ENCODE peak calls at places on chromosomes 4 and X, in four cellular contexts. One of them, this sample, is unnamed.

GRCh38 chr4:109998867-109999303 is 86.2 kb downstream of the EGF start:
- DNase-seq in colonic mucosa: peak
- DNase-seq in AG10803: peak
- DNase-seq in brain microvascular endothelial cell: peak
- DNase-seq in this sample: peak

GRCh38 chr4:24734511-24734910 is 60.9 kb upstream of the SOD3 start:
- DNase-seq in AG10803: peak
- DNase-seq in colonic mucosa: no peak
- DNase-seq in brain microvascular endothelial cell: no peak
- DNase-seq in this sample: no peak

GRCh38 chrX:103343105-103343504 is 13.1 kb downstream of the TCEAL7 start:
- DNase-seq in brain microvascular endothelial cell: peak
- DNase-seq in colonic mucosa: peak
- DNase-seq in AG10803: peak
- DNase-seq in this sample: peak

GRCh38 chrX:13248867-13249521 is 70.9 kb downstream of the ATXN3L start:
- DNase-seq in AG10803: peak
- DNase-seq in colonic mucosa: no peak
- DNase-seq in brain microvascular endothelial cell: no peak
- DNase-seq in this sample: no peak

GRCh38 chr4:15317246-15317645 is 110.6 kb upstream of the C1QTNF7 start:
- DNase-seq in brain microvascular endothelial cell: no peak
- DNase-seq in AG10803: peak
- DNase-seq in colonic mucosa: no peak
- DNase-seq in this sample: no peak

GRCh38 chr4:184536881-184537248 is 62.5 kb upstream of the IRF2 start:
- DNase-seq in colonic mucosa: peak
- DNase-seq in AG10803: no peak
- DNase-seq in brain microvascular endothelial cell: no peak
- DNase-seq in this sample: no peak

GRCh38 chr4:181854142-181854541 is 389.1 kb upstream of the TENM3 start:
- DNase-seq in AG10803: no peak
- DNase-seq in colonic mucosa: no peak
- DNase-seq in brain microvascular endothelial cell: no peak
- DNase-seq in this sample: no peak

GRCh38 chrX:101416691-101417090 is 8.7 kb downstream of the HNRNPH2 start:
- DNase-seq in brain microvascular endothelial cell: no peak
- DNase-seq in AG10803: no peak
- DNase-seq in colonic mucosa: no peak
- DNase-seq in this sample: no peak

GRCh38 chr4:20305976-20306375 is 54.3 kb downstream of the SLIT2 start:
- DNase-seq in colonic mucosa: no peak
- DNase-seq in brain microvascular endothelial cell: no peak
- DNase-seq in AG10803: peak
- DNase-seq in this sample: peak

GRCh38 chrX:70134116-70134477 is 850 bp downstream of the IGBP1 start:
- DNase-seq in AG10803: peak
- DNase-seq in brain microvascular endothelial cell: no peak
- DNase-seq in colonic mucosa: peak
- DNase-seq in this sample: peak

GRCh38 chrX:11770320-11770719 is 12.3 kb downstream of the MSL3 start:
- DNase-seq in brain microvascular endothelial cell: peak
- DNase-seq in colonic mucosa: no peak
- DNase-seq in AG10803: peak
- DNase-seq in this sample: peak

DNA sequence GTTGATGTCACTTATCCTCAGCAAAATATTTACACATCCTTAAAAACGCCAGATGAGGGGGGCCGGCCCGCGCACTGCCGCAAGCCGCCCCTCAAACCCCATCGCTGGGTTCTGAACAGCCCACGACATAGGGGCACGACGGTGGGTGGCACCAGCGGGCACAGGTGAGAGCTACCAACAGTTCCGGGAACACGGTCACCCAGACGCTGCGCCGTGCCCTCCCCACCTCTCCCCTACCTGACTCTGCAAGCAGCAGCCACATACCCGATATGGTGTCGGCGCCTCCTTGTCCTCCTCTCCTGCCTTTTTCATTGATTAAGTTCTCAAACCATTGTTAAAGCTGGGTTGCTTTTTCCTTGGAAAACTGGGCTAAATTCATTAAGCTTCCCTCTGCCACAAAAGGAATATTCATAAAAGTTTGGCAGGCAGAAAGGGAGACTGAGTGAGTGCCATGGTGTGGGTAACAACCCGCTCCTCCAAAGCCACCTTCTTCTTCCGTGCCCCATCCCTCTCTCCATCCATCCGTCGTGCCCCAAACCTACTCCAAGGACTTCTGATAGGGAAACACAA is 1.4 kb downstream of the RAI2 start:
- DNase-seq in brain microvascular endothelial cell: no peak
- DNase-seq in AG10803: no peak
- DNase-seq in colonic mucosa: no peak
- DNase-seq in this sample: no peak
- H3K4me3 ChIP-seq in brain microvascular endothelial cell: no peak
- H3K4me3 ChIP-seq in AG10803: no peak
- H3K4me3 ChIP-seq in colonic mucosa: peak
- H3K4me3 ChIP-seq in this sample: no peak

GRCh38 chrX:45747905-45748304 is 547.2 kb upstream of the DIPK2B start:
- DNase-seq in brain microvascular endothelial cell: no peak
- DNase-seq in colonic mucosa: no peak
- DNase-seq in AG10803: no peak
- DNase-seq in this sample: peak

GRCh38 chrX:45751156-45751555 is 550.5 kb upstream of the DIPK2B start:
- DNase-seq in AG10803: no peak
- DNase-seq in brain microvascular endothelial cell: no peak
- DNase-seq in colonic mucosa: no peak
- DNase-seq in this sample: no peak

GRCh38 chrX:45750639-45751038 is 550.0 kb upstream of the DIPK2B start:
- DNase-seq in AG10803: no peak
- DNase-seq in colonic mucosa: no peak
- DNase-seq in brain microvascular endothelial cell: no peak
- DNase-seq in this sample: peak

GRCh38 chrX:45748443-45748842 is 547.8 kb upstream of the DIPK2B start:
- DNase-seq in brain microvascular endothelial cell: no peak
- DNase-seq in AG10803: no peak
- DNase-seq in colonic mucosa: no peak
- DNase-seq in this sample: peak

DNA sequence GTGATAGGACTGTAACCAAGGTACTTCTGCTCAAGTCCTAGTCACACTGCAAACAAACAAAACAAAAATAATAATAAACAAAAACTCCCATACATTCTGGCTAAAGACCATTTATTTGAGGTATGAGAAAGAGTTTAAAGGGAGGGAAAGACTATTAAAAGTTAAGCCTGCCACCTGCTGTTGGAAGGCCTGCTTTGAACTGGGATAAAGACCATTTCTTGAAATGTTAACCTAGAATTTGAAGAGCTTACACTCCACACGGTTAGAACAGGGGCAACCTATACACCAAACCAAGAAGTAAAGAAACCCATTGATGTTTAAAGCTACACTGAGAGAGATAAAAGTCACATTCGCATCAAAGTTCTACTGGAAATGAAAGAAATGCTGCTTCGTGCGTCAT is 548.7 kb upstream of the DIPK2B start:
- DNase-seq in brain microvascular endothelial cell: no peak
- DNase-seq in colonic mucosa: no peak
- DNase-seq in AG10803: no peak
- DNase-seq in this sample: peak
- TF ChIP-seq CTCF in brain microvascular endothelial cell: peak
- TF ChIP-seq CTCF in colonic mucosa: no peak
- TF ChIP-seq CTCF in AG10803: peak
- TF ChIP-seq CTCF in this sample: peak

GRCh38 chr4:100188829-100189228 is 1.4 kb downstream of the DDIT4L start:
- DNase-seq in colonic mucosa: no peak
- DNase-seq in brain microvascular endothelial cell: no peak
- DNase-seq in AG10803: no peak
- DNase-seq in this sample: no peak
- H3K4me3 ChIP-seq in colonic mucosa: no peak
- H3K4me3 ChIP-seq in brain microvascular endothelial cell: no peak
- H3K4me3 ChIP-seq in AG10803: no peak
- H3K4me3 ChIP-seq in this sample: no peak

DNA sequence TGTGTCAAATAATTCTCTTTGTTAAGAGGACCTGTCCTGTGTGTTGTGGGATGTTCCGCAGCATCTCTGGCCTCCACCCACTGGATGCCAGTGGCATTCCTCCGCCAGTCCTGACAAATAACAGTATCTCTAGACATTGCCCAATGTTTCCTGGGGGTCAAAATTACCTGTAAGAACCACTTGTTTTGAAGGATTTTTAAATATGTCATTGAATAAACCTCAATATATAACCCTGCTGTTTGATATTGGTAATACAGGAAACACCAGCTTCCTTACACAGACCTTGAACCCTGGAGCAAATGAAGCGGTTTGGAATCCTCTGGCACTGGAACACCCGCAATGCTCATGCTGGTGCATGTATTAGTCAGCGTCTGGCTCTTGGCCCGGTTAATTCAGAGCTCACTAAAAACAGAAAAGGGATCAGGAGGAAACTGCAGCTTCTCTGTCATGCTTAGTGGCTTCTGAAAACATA is 101.3 kb downstream of the TBL1X start:
- DNase-seq in brain microvascular endothelial cell: peak
- DNase-seq in AG10803: peak
- DNase-seq in colonic mucosa: peak
- DNase-seq in this sample: peak
- TF ChIP-seq CTCF in brain microvascular endothelial cell: no peak
- TF ChIP-seq CTCF in AG10803: no peak
- TF ChIP-seq CTCF in colonic mucosa: no peak
- TF ChIP-seq CTCF in this sample: no peak

DNA sequence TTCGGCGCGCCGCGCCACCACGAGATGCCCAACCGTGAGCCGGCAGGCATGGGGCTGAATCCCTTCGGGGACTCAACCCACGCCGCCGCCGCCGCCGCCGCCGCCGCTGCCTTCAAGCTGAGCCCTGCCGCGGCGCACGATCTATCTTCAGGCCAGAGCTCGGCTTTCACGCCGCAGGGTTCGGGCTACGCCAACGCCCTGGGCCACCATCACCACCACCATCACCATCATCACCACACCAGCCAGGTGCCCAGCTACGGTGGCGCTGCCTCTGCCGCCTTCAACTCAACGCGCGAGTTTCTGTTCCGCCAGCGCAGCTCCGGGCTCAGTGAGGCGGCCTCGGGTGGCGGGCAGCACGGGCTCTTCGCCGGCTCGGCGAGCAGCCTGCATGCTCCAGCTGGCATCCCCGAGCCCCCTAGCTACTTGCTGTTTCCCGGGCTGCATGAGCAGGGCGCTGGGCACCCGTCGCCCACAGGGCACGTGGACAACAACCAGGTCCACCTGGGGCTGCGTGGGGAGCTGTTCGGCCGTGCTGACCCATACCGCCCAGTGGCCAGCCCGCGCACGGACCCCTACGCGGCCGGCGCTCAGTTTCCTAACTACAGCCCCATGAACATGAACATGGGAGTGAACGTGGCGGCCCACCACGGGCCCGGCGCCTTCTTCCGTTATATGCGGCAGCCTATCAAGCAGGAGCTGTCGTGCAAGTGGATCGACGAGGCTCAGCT is 983 bp downstream of the ZIC3 start:
- DNase-seq in colonic mucosa: no peak
- DNase-seq in brain microvascular endothelial cell: no peak
- DNase-seq in AG10803: no peak
- DNase-seq in this sample: peak
- H3K4me3 ChIP-seq in colonic mucosa: no peak
- H3K4me3 ChIP-seq in brain microvascular endothelial cell: peak
- H3K4me3 ChIP-seq in AG10803: no peak
- H3K4me3 ChIP-seq in this sample: peak

DNA sequence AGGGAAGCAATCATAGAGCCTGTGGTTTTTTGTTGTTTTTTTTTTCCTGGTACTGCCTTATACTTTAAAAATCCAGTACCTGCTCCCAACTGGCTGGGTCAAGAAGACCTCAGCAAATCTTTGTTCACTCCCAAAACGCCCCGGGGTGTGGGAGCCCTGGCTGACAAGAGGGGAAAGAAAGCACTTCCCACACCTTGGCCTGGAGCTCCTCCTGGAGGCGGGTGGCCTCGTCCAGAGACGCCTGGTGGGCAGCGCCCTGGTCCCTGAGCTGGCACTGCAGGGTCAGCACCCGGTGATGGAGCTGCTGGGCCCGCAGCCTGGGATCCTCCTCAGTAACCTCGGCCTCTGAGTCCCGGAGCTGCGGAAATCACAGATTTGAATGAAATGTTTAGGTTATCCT is 38.2 kb downstream of the C4orf50 start:
- DNase-seq in colonic mucosa: no peak
- DNase-seq in AG10803: no peak
- DNase-seq in brain microvascular endothelial cell: no peak
- DNase-seq in this sample: no peak
- TF ChIP-seq CTCF in colonic mucosa: no peak
- TF ChIP-seq CTCF in AG10803: no peak
- TF ChIP-seq CTCF in brain microvascular endothelial cell: peak
- TF ChIP-seq CTCF in this sample: peak

This sample was measured in astrocyte of the spinal cord.